ENCODE peak calls at places on chromosomes 4 and X, in six cellular contexts. T, P, Q, S, V and N are unnamed samples. For H3K36me3, the result is how much of the 10 kb centered on the place peaks cover.

GRCh38 chr4:133996431-133997121 is 205.0 kb downstream of the PABPC4L start:
- DNase-seq in V (no peak), T (no peak), Q (no peak), S (no peak), P (no peak), N (no peak)

GRCh38 chr4:104677122-104677521 is 182.4 kb upstream of the CXXC4 start:
- DNase-seq in S (no peak), V (peak), P (no peak), Q (no peak), T (no peak), N (peak)

GRCh38 chr4:8725845-8726244 is 133.3 kb downstream of the CPZ start:
- DNase-seq in Q (no peak), V (no peak), S (no peak), T (no peak), P (peak), N (no peak)

GRCh38 chr4:74374561-74375327 is 9.8 kb downstream of the EREG start:
- DNase-seq in P (no peak), V (peak), T (peak), S (no peak), Q (no peak), N (peak)

GRCh38 chrX:129115104-129115503 is 408.2 kb downstream of the SMARCA1 start:
- DNase-seq in S (no peak), T (peak), V (peak), P (peak), Q (no peak), N (peak)

GRCh38 chrX:47529548-47529947 is 31.5 kb upstream of the ARAF start:
- DNase-seq in S (no peak), V (no peak), T (no peak), P (no peak), Q (no peak), N (no peak)

GRCh38 chr4:3250956-3251690 is 2.2 kb downstream of the MSANTD1 start:
- DNase-seq in T (no peak), V (no peak), Q (peak), S (peak), P (no peak), N (no peak)

GRCh38 chr4:126957555-126958440 is 675.0 kb upstream of the INTU start:
- DNase-seq in V (no peak), T (no peak), Q (no peak), P (no peak), S (no peak), N (peak)

GRCh38 chrX:19342331-19342906 is 1.3 kb upstream of the PDHA1 start:
- DNase-seq in V (no peak), P (no peak), T (no peak), S (no peak), Q (no peak), N (no peak)

GRCh38 chrX:46317158-46317557 is 228.1 kb downstream of the ZNF674 start:
- DNase-seq in P (no peak), V (no peak), Q (no peak), T (peak), S (no peak), N (peak)

GRCh38 chr4:55321707-55322264 is 24.3 kb upstream of the SRD5A3 start:
- DNase-seq in Q (no peak), V (peak), P (peak), S (no peak), T (peak), N (peak)

GRCh38 chrX:9557508-9557907 is 92.7 kb downstream of the TBL1X start:
- DNase-seq in T (no peak), Q (no peak), V (no peak), S (no peak), P (no peak), N (no peak)

GRCh38 chr4:119299221-119300071 is 22.5 kb downstream of the FABP2 start:
- DNase-seq in S (no peak), Q (no peak), T (no peak), P (no peak), V (no peak), N (peak)

GRCh38 chrX:20089845-20090244 is 26.9 kb downstream of the MAP7D2 start:
- DNase-seq in S (no peak), Q (no peak), P (no peak), T (no peak), V (no peak), N (no peak)

GRCh38 chr4:154004859-154005520 is 216.1 kb upstream of the SFRP2 start:
- DNase-seq in Q (no peak), S (no peak), P (no peak), V (no peak), T (no peak), N (peak)

GRCh38 chr4:56757821-56758400 is 63.6 kb downstream of the SPINK2 start:
- DNase-seq in V (peak), S (no peak), P (peak), T (peak), Q (no peak), N (peak)

GRCh38 chr4:89897867-89898266 is 3.2 kb downstream of the MMRN1 start:
- DNase-seq in V (no peak), Q (no peak), S (no peak), P (no peak), T (no peak), N (no peak)

GRCh38 chrX:109714340-109714958 is 18.6 kb downstream of the ACSL4 start:
- DNase-seq in S (no peak), V (no peak), Q (no peak), P (no peak), T (peak), N (peak)

GRCh38 chr4:41509411-41510008 is 28.4 kb upstream of the LIMCH1 start:
- DNase-seq in Q (no peak), T (no peak), S (no peak), P (peak), V (no peak), N (no peak)

GRCh38 chr4:36241771-36242170 is 2.5 kb downstream of the ARAP2 start:
- DNase-seq in Q (no peak), V (no peak), S (no peak), P (no peak), T (no peak), N (peak)

GRCh38 chrX:111041018-111041462 is 55.0 kb upstream of the PAK3 start:
- DNase-seq in V (no peak), T (no peak), P (no peak), Q (no peak), S (no peak), N (peak)

GRCh38 chr4:33837043-33837442 is 2407.3 kb downstream of the ARAP2 start:
- DNase-seq in Q (no peak), S (no peak), V (no peak), T (no peak), P (no peak), N (peak)

GRCh38 chr4:72390409-72390808 is 178.6 kb downstream of the ADAMTS3 start:
- DNase-seq in P (no peak), V (no peak), T (no peak), S (no peak), Q (no peak), N (peak)

GRCh38 chr4:54089875-54090274 is 10.1 kb upstream of the GSX2 start:
- DNase-seq in S (no peak), V (no peak), T (no peak), Q (no peak), P (no peak), N (no peak)

GRCh38 chrX:53089224-53089842 is 4.6 kb upstream of the KANTR start:
- DNase-seq in T (peak), V (peak), Q (no peak), S (no peak), P (peak), N (peak)

GRCh38 chr4:186039697-186040096 is 29.3 kb upstream of the TLR3 start:
- DNase-seq in T (no peak), P (no peak), Q (no peak), V (no peak), S (peak), N (no peak)

GRCh38 chr4:27692098-27692679 is 831.5 kb downstream of the STIM2 start:
- DNase-seq in T (peak), Q (no peak), S (no peak), V (no peak), P (peak), N (peak)

GRCh38 chr4:13907255-13907751 is 279.8 kb upstream of the BOD1L1 start:
- DNase-seq in S (no peak), Q (no peak), V (no peak), T (no peak), P (no peak), N (peak)

GRCh38 chr4:17027495-17027894 is 129.1 kb upstream of the LDB2 start:
- DNase-seq in T (peak), Q (no peak), S (no peak), V (no peak), P (no peak), N (peak)

GRCh38 chr4:113461281-113461680 is 300.3 kb downstream of the CAMK2D start:
- DNase-seq in S (no peak), V (no peak), Q (no peak), T (no peak), P (no peak), N (no peak)

GRCh38 chr4:123477804-123478209 is 81.2 kb downstream of the SPRY1 start:
- DNase-seq in Q (no peak), V (peak), P (no peak), T (no peak), S (no peak), N (no peak)

GRCh38 chrX:126448681-126449080 is 103.9 kb downstream of the DCAF12L1 start:
- DNase-seq in Q (no peak), P (no peak), V (no peak), T (no peak), S (no peak), N (no peak)

GRCh38 chr4:140300271-140300970 is 73.0 kb upstream of the SCOC start:
- DNase-seq in V (no peak), P (no peak), T (peak), Q (no peak), S (no peak), N (peak)

GRCh38 chr4:172546782-172547181 is 621.8 kb upstream of the GALNT7 start:
- DNase-seq in Q (no peak), T (no peak), P (no peak), S (no peak), V (no peak), N (no peak)

GRCh38 chr4:1216869-1217294 is 32.0 kb downstream of the CTBP1 start:
- DNase-seq in V (peak), T (no peak), Q (no peak), S (peak), P (no peak), N (no peak)

GRCh38 chr4:184664445-184665210 is 15.1 kb downstream of the PRIMPOL start:
- DNase-seq in T (no peak), S (no peak), P (no peak), V (no peak), Q (no peak), N (peak)

DNA sequence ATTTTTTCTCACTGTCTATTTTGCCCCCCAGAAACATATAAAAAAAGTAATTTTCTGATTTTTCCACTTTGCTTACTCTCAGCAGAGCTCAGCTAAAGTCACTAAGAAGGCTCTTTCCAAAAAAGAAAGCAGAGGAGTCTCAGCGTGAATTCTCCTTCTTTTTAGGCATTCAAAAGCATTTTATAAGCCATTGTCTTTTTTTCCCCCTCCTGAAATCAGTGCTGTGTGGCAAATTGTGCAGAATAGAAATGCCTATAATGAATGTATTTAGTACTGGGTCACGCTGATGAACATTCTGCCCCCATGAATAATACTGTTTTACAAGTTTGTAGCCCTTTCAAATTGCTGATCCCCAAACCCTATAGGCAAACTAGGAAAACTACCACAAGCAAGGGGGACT is 1.6 kb upstream of the PCDH18 start:
- DNase-seq in T (no peak), V (no peak), S (no peak), Q (no peak), P (no peak), N (no peak)
- H3K4me3 ChIP-seq in T (no peak), V (peak), S (no peak), Q (peak), P (no peak), N (no peak)

GRCh38 chr4:151103758-151104157 is 4.3 kb downstream of the RPS3A start:
- DNase-seq in T (no peak), S (no peak), Q (no peak), P (no peak), V (no peak), N (no peak)

GRCh38 chr4:151104621-151105020 is 5.2 kb downstream of the RPS3A start:
- DNase-seq in T (no peak), P (no peak), V (no peak), S (no peak), Q (no peak), N (no peak)

GRCh38 chr4:151110236-151110635 is 10.8 kb downstream of the RPS3A start:
- DNase-seq in P (no peak), S (no peak), T (no peak), V (no peak), Q (no peak), N (no peak)

GRCh38 chr4:151105454-151106032 is 6.1 kb downstream of the RPS3A start:
- DNase-seq in P (no peak), V (no peak), T (no peak), S (no peak), Q (no peak), N (no peak)

GRCh38 chr4:151107063-151107462 is 7.6 kb downstream of the RPS3A start:
- DNase-seq in Q (no peak), V (no peak), P (no peak), T (no peak), S (no peak), N (no peak)
- H3K36me3 ChIP-seq in Q (under half), V (under half), P (half or more), T (under half), S (half or more), N (under half)

DNA sequence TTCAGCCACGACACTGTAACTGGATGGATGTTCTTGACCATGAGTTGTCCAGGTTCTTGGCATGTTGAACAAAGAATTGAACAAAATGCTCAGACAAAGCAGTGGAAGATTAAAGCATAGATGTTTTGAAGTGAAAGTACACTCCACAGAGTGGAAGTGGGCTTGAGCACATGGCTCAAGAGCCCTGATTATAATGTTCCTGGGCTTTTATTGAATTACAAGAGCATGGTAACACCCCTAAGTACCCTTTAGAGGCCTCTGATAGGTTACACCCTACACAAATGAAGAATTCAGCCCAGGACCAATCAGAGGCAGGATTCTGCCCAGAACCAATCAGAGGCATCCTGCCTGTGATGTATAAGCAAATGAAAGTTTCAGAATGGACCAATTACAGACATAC is 33.5 kb downstream of the SLC10A6 start:
- DNase-seq in V (no peak), P (no peak), Q (no peak), T (no peak), S (no peak), N (no peak)
- H3K4me3 ChIP-seq in V (no peak), P (no peak), Q (no peak), T (no peak), S (no peak), N (no peak)

GRCh38 chrX:24069877-24070276 is 15.1 kb downstream of the EIF2S3 start:
- DNase-seq in P (no peak), T (no peak), S (no peak), V (no peak), Q (no peak), N (no peak)
- H3K36me3 ChIP-seq in P (half or more), T (under half), S (half or more), V (under half), Q (under half), N (under half)

GRCh38 chrX:67545772-67546495 is 2.1 kb downstream of the AR start:
- DNase-seq in S (peak), P (no peak), Q (peak), T (no peak), V (no peak), N (no peak)
- H3K4me3 ChIP-seq in S (peak), P (no peak), Q (peak), T (no peak), V (peak), N (peak)

GRCh38 chr4:6999172-7000086 is 43.7 kb upstream of the TADA2B start:
- DNase-seq in T (peak), P (no peak), V (no peak), Q (no peak), S (no peak), N (peak)
- H3K36me3 ChIP-seq in T (under half), P (half or more), V (under half), Q (under half), S (half or more), N (under half)